ENCODE peak calls at places on chromosomes 12 and 14, in five cellular contexts. Z is tibial artery, F is left ventricle myocardium inferior, J is stomach, A is HepG2. M is an unnamed sample.

GRCh38 chr14:86858591-86858990 is 1134.4 kb downstream of the GALC start:
- DNase-seq in Z (no peak), F (no peak), J (no peak), A (no peak), M (no peak)

GRCh38 chr12:54444202-54444601 is 25.1 kb upstream of the ITGA5 start:
- DNase-seq in Z (no peak), F (no peak), J (no peak), A (no peak), M (no peak)

GRCh38 chr12:63982787-63983186 is 138.3 kb downstream of the SRGAP1 start:
- DNase-seq in Z (no peak), F (no peak), J (no peak), A (no peak), M (no peak)

GRCh38 chr12:126784328-126784921 is 1482.5 kb upstream of the TMEM132C start:
- DNase-seq in Z (no peak), F (no peak), J (peak; percentile 39), A (peak; percentile 2), M (peak; percentile 30)

GRCh38 chr12:120962487-120963054 is 15.8 kb upstream of the HNF1A start:
- DNase-seq in Z (no peak), F (no peak), J (no peak), A (no peak), M (no peak)

GRCh38 chr14:39492267-39492666 is 60.0 kb upstream of the FBXO33 start:
- DNase-seq in Z (no peak), F (no peak), J (no peak), A (no peak), M (no peak)

GRCh38 chr14:102571043-102571442 is 21.4 kb upstream of the RCOR1 start:
- DNase-seq in Z (no peak), F (no peak), J (no peak), A (no peak), M (no peak)

GRCh38 chr14:48319823-48320222 is 644.4 kb upstream of the MDGA2 start:
- DNase-seq in Z (no peak), F (no peak), J (no peak), A (no peak), M (no peak)

GRCh38 chr14:99274346-99275221 is 2.6 kb upstream of the BCL11B start:
- DNase-seq in Z (peak; percentile 72), F (peak; percentile 23), J (peak; percentile 29), A (peak; percentile 77), M (peak; percentile 75)

GRCh38 chr12:108173160-108173559 is 44.1 kb downstream of the WSCD2 start:
- DNase-seq in Z (no peak), F (no peak), J (no peak), A (no peak), M (no peak)

GRCh38 chr12:24231298-24231697 is 281.8 kb upstream of the SOX5 start:
- DNase-seq in Z (no peak), F (no peak), J (no peak), A (no peak), M (no peak)

GRCh38 chr12:24233519-24234246 is 284.2 kb upstream of the SOX5 start:
- DNase-seq in Z (no peak), F (no peak), J (peak; percentile 36), A (no peak), M (no peak)

GRCh38 chr12:24230061-24230460 is 280.6 kb upstream of the SOX5 start:
- DNase-seq in Z (no peak), F (no peak), J (no peak), A (no peak), M (no peak)

GRCh38 chr12:24228980-24229730 is 279.7 kb upstream of the SOX5 start:
- DNase-seq in Z (no peak), F (no peak), J (no peak), A (no peak), M (no peak)

GRCh38 chr12:24232531-24232930 is 283.1 kb upstream of the SOX5 start:
- DNase-seq in Z (no peak), F (no peak), J (no peak), A (no peak), M (no peak)
- H3K4me1 ChIP-seq in Z (peaks cover 12% of the 10 kb centered on the region), F (no peaks in the 10 kb centered on the region), J (no peaks in the 10 kb centered on the region), A (peaks cover 6% of the 10 kb centered on the region), M (no peaks in the 10 kb centered on the region)

GRCh38 chr12:48061943-48062719 is 43.7 kb downstream of the SENP1 start:
- DNase-seq in Z (no peak), F (no peak), J (no peak), A (no peak), M (no peak)
- TF ChIP-seq CTCF in Z (no peak), F (no peak), J (no peak), A (peak; percentile 43), M (no peak)

GRCh38 chr14:23114120-23114458 is 5.0 kb downstream of the CEBPE start:
- DNase-seq in Z (peak; percentile 46), F (no peak), J (no peak), A (no peak), M (no peak)

GRCh38 chr14:23113346-23114119 is 5.5 kb downstream of the CEBPE start:
- DNase-seq in Z (peak; percentile 48), F (no peak), J (no peak), A (no peak), M (no peak)

GRCh38 chr14:23114669-23115491 is 4.2 kb downstream of the CEBPE start:
- DNase-seq in Z (peak; percentile 64), F (no peak), J (no peak), A (peak; percentile 52), M (no peak)

GRCh38 chr14:23115918-23116317 is 3.1 kb downstream of the CEBPE start:
- DNase-seq in Z (no peak), F (no peak), J (no peak), A (no peak), M (no peak)

GRCh38 chr14:23115492-23115850 is 3.6 kb downstream of the CEBPE start:
- DNase-seq in Z (peak; percentile 23), F (no peak), J (no peak), A (no peak), M (no peak)
- H3K4me1 ChIP-seq in Z (no peaks in the 10 kb centered on the region), F (peaks cover 7% of the 10 kb centered on the region), J (peaks cover 8% of the 10 kb centered on the region), A (peaks cover 47% of the 10 kb centered on the region), M (peaks cover 5% of the 10 kb centered on the region)

GRCh38 chr14:104725772-104726548 is 1.9 kb downstream of the ADSS1 start:
- DNase-seq in Z (peak; percentile 87), F (no peak), J (no peak), A (no peak), M (no peak)

GRCh38 chr14:104726600-104727451 is 2.8 kb downstream of the ADSS1 start:
- DNase-seq in Z (no peak), F (no peak), J (no peak), A (peak; percentile 74), M (no peak)

GRCh38 chr14:104724407-104724980 is 465 bp downstream of the ADSS1 start:
- DNase-seq in Z (peak; percentile 90), F (peak; percentile 83), J (peak; percentile 53), A (no peak), M (peak; percentile 38)

GRCh38 chr14:104723651-104724406 is at the start of gene ADSS1:
- DNase-seq in Z (peak; percentile 89), F (peak; percentile 80), J (peak; percentile 68), A (peak; percentile 24), M (peak; percentile 74)

DNA sequence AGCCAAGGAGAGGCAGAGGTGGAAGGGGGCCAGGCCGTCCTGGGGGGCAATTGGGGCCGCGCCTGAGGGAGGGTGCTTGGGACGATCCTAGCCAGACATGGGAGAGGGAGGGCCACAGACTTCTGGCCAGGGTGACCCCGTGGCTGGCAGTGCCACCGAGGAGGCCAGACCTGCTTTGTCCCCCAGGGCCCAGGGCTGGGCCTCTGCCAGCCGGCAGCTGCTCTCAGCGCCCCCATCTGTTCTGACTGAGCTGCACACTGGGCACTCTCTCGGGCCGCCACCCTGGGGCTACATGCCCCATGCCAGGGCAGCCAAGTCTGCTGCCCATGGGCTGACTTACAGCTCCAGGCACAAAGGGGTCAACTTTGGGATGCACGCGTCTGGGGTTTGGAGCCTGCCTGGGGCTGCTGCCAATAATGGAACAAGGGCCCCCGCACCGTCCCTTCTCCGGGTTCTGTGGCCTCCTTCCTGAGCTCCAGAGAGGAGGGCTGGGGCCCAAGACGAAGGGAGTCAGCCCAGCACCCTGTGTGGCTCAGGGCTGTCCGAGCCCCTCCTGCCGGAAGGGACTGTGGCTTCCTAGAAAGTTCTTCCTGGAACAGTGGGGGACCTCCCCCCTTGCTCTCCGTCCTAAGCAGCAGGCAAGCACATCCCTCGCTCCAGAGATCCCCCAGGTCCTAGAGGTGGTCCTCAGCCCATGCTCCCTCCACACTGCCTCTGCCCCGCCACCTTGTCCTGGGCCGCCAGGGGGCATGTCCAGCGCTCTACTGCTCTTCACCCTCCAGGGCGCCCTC is 1.1 kb downstream of the ADSS1 start:
- DNase-seq in Z (peak; percentile 92), F (peak; percentile 70), J (peak; percentile 45), A (peak; percentile 43), M (peak; percentile 37)
- TF ChIP-seq CTCF in Z (peak; percentile 25), F (peak; percentile 10), J (no peak), A (peak; percentile 76), M (no peak)

DNA sequence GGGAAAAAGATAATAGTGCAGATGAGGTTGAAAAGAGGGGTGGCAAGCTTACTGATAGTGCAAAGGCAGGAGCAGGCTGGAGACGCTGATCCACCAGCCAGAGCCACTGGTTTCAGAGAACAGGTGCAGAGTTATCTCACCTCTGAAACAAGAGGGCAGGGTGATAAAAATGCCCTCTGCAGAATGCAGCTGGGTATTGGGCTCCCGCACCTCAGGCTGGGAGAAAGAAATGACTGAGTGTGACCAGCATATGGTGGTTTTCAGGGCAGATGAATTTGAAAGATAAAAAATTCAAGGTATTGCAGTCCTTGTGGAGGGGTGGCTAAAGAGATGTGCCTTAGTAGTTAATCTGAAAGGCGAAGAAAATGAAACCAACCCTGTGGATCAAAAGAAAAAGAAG is 2.9 kb upstream of the TMEM30B start:
- DNase-seq in Z (no peak), F (no peak), J (peak; percentile 37), A (no peak), M (no peak)
- H3K4me1 ChIP-seq in Z (peaks cover 9% of the 10 kb centered on the region), F (peaks cover 25% of the 10 kb centered on the region), J (peaks cover 15% of the 10 kb centered on the region), A (peaks cover 31% of the 10 kb centered on the region), M (peaks cover 44% of the 10 kb centered on the region)

DNA sequence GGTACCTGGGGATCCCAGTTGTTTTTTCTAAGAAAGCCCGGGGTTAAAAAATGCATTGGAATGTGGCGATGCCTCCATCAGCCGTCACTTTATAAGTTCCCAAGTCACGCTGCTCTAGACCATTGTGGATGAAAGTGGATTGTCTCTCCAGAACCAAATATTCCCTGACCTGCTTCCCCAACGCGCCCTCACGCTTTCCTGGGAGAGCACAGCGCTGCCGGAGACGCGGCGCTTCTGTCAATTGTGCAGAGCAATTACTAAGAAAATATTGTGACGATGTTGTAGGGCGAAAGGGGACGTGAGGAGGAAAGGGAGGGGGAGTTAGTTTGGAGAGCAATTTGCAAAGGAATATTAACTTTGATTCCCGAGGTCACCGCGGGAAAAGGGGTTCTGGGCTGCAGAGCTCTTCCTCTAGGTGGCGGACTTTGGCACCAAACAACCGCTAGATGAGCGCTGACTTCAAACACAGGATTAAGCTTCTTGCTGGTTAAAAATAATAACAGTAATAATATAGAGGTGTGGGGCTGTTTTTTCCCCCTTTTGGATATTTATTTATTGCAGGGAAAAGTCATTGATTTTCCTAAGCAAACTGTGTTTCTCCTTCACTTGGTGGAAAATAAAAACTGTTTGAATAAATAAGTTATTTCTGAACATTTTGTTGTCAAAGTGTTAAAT is 9.6 kb upstream of the FOXG1 start:
- DNase-seq in Z (no peak), F (no peak), J (no peak), A (peak; percentile 72), M (no peak)
- TF ChIP-seq CTCF in Z (no peak), F (peak; percentile 45), J (peak; percentile 12), A (peak; percentile 86), M (peak; percentile 24)

DNA sequence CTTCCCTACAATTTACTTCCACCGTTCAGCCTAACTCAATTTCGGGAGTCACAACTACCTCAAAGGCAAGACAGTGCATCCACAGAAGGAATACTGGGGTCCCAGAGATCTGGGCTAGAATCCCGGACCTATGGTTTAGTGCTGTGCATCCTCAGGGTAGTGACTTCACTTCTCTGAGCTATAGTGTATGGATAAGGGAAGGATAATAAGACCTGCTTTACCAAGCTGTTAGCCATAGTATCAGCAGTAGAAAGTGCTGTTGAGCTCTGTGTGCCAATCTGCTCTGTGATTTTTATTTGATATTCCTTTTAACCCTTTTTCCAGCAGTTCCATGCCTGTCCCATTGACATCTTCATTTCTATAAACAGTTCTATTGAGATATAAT is 1044.3 kb downstream of the BCL11B start:
- DNase-seq in Z (no peak), F (no peak), J (no peak), A (no peak), M (no peak)
- H3K4me1 ChIP-seq in Z (no peaks in the 10 kb centered on the region), F (no peaks in the 10 kb centered on the region), J (no peaks in the 10 kb centered on the region), A (no peaks in the 10 kb centered on the region), M (no peaks in the 10 kb centered on the region)